ENCODE peak calls at places on chromosomes 7 and 10, in seven cellular contexts. D is NCI-H1092 treated with DMSO at 0.1 percent for 48 hours, V is AG04450, U is OCI-M1, E is AG09309, Q is HEK293T, F is amygdala. L is an unnamed sample.

GRCh38 chr10:78621183-78621789 is 447.5 kb upstream of the ZMIZ1 start:
- DNase-seq in D (peak; percentile 87), V (no peak), U (no peak), E (no peak), Q (no peak), F (no peak), L (no peak)

GRCh38 chr10:132479603-132480221 is 57.9 kb upstream of the INPP5A start:
- DNase-seq in D (no peak), V (no peak), U (no peak), E (no peak), Q (no peak), F (no peak), L (no peak)

GRCh38 chr10:47294057-47294456 is 5.9 kb upstream of the GDF10 start:
- DNase-seq in D (no peak), V (no peak), U (no peak), E (no peak), Q (no peak), F (no peak), L (no peak)

GRCh38 chr10:46245381-46245900 is 41.4 kb upstream of the ANTXRL start:
- DNase-seq in D (no peak), V (no peak), U (no peak), E (no peak), Q (no peak), F (no peak), L (no peak)

GRCh38 chr10:7474388-7474787 is 63.6 kb upstream of the SFMBT2 start:
- DNase-seq in D (no peak), V (no peak), U (no peak), E (no peak), Q (no peak), F (no peak), L (no peak)

GRCh38 chr7:3204526-3204925 is 96.5 kb upstream of the SDK1 start:
- DNase-seq in D (no peak), V (no peak), U (no peak), E (no peak), Q (no peak), F (no peak), L (no peak)

GRCh38 chr10:28367865-28368541 is 65.1 kb upstream of the MPP7 start:
- DNase-seq in D (no peak), V (no peak), U (peak; percentile 64), E (no peak), Q (no peak), F (no peak), L (peak; percentile 13)

GRCh38 chr10:96072673-96073072 is 29.3 kb downstream of the CCNJ start:
- DNase-seq in D (no peak), V (no peak), U (peak; percentile 20), E (no peak), Q (no peak), F (no peak), L (no peak)

GRCh38 chr7:28988818-28989595 is 30.9 kb upstream of the TRIL start:
- DNase-seq in D (no peak), V (peak; percentile 82), U (no peak), E (peak; percentile 90), Q (no peak), F (no peak), L (no peak)

GRCh38 chr7:106070201-106070551 is 41.9 kb downstream of the SYPL1 start:
- DNase-seq in D (peak; percentile 56), V (no peak), U (no peak), E (no peak), Q (no peak), F (no peak), L (no peak)

GRCh38 chr10:124354411-124355382 is 64.0 kb downstream of the OAT start:
- DNase-seq in D (peak; percentile 17), V (peak; percentile 6), U (peak; percentile 95), E (peak; percentile 66), Q (peak; percentile 78), F (no peak), L (peak; percentile 74)

GRCh38 chr10:29692121-29692539 is 57.4 kb upstream of the SVIL start:
- DNase-seq in D (no peak), V (no peak), U (no peak), E (no peak), Q (no peak), F (no peak), L (no peak)

GRCh38 chr10:15035385-15036301 is 8.1 kb upstream of the OLAH start:
- DNase-seq in D (no peak), V (peak; percentile 67), U (peak; percentile 92), E (no peak), Q (peak; percentile 11), F (no peak), L (peak; percentile 61)

GRCh38 chr10:125756196-125756595 is 19.4 kb downstream of the MMP21 start:
- DNase-seq in D (peak; percentile 69), V (no peak), U (no peak), E (no peak), Q (no peak), F (no peak), L (no peak)

GRCh38 chr10:86415099-86415498 is 48.5 kb upstream of the GRID1 start:
- DNase-seq in D (no peak), V (no peak), U (no peak), E (no peak), Q (no peak), F (no peak), L (no peak)

GRCh38 chr7:40922316-40922670 is 780.6 kb downstream of the INHBA start:
- DNase-seq in D (no peak), V (no peak), U (no peak), E (peak; percentile 78), Q (no peak), F (no peak), L (no peak)

GRCh38 chr10:59829601-59830000 is 76.3 kb upstream of the MRLN start:
- DNase-seq in D (no peak), V (no peak), U (no peak), E (no peak), Q (no peak), F (no peak), L (no peak)

GRCh38 chr7:107564553-107565298 is 955 bp downstream of the DUS4L start:
- DNase-seq in D (no peak), V (peak; percentile 59), U (no peak), E (peak; percentile 68), Q (no peak), F (no peak), L (no peak)

GRCh38 chr7:22931011-22931410 is 82.9 kb downstream of the HYCC1 start:
- DNase-seq in D (no peak), V (no peak), U (no peak), E (no peak), Q (no peak), F (no peak), L (no peak)

GRCh38 chr7:85172530-85172941 is 14.3 kb downstream of the SEMA3D start:
- DNase-seq in D (no peak), V (peak; percentile 69), U (no peak), E (no peak), Q (no peak), F (no peak), L (no peak)

GRCh38 chr10:118957966-118958365 is 71.5 kb upstream of the NANOS1 start:
- DNase-seq in D (no peak), V (no peak), U (no peak), E (no peak), Q (no peak), F (no peak), L (no peak)

GRCh38 chr10:3119796-3120459 is 52.6 kb downstream of the PFKP start:
- DNase-seq in D (no peak), V (no peak), U (no peak), E (no peak), Q (peak; percentile 66), F (no peak), L (no peak)

GRCh38 chr7:42805601-42806000 is 106.3 kb downstream of the C7orf25 start:
- DNase-seq in D (no peak), V (no peak), U (no peak), E (no peak), Q (no peak), F (no peak), L (no peak)

GRCh38 chr7:135939268-135939667 is 37.9 kb downstream of the MTPN start:
- DNase-seq in D (no peak), V (no peak), U (peak; percentile 32), E (no peak), Q (no peak), F (no peak), L (no peak)

GRCh38 chr7:2843711-2844152 is 376 bp downstream of the GNA12 start:
- DNase-seq in D (no peak), V (no peak), U (peak; percentile 20), E (no peak), Q (peak; percentile 50), F (no peak), L (no peak)

GRCh38 chr10:61974611-61975010 is 73.1 kb downstream of the ARID5B start:
- DNase-seq in D (no peak), V (peak; percentile 38), U (peak; percentile 73), E (no peak), Q (peak; percentile 44), F (peak; percentile 33), L (peak; percentile 20)

GRCh38 chr10:102090772-102091171 is 25.6 kb downstream of the HPS6 start:
- DNase-seq in D (no peak), V (no peak), U (no peak), E (no peak), Q (no peak), F (no peak), L (no peak)

GRCh38 chr7:2288986-2289611 is 25.1 kb downstream of the SNX8 start:
- DNase-seq in D (no peak), V (no peak), U (no peak), E (no peak), Q (no peak), F (no peak), L (no peak)

GRCh38 chr10:14271621-14272020 is 59.1 kb downstream of the FRMD4A start:
- DNase-seq in D (no peak), V (peak; percentile 7), U (no peak), E (no peak), Q (no peak), F (no peak), L (no peak)

GRCh38 chr7:16028651-16029050 is 342.2 kb upstream of the MEOX2 start:
- DNase-seq in D (no peak), V (no peak), U (no peak), E (no peak), Q (no peak), F (no peak), L (no peak)

GRCh38 chr7:158957507-158957900 is 101.1 kb downstream of the DYNC2I1 start:
- DNase-seq in D (peak; percentile 54), V (no peak), U (no peak), E (no peak), Q (no peak), F (no peak), L (no peak)

GRCh38 chr7:45594780-45595535 is 20.8 kb downstream of the ADCY1 start:
- DNase-seq in D (no peak), V (no peak), U (no peak), E (no peak), Q (no peak), F (no peak), L (no peak)

GRCh38 chr7:55247466-55247865 is 117.7 kb upstream of the LANCL2 start:
- DNase-seq in D (no peak), V (no peak), U (no peak), E (no peak), Q (no peak), F (no peak), L (no peak)

GRCh38 chr10:84335516-84335915 is 7.1 kb downstream of the CCSER2 start:
- DNase-seq in D (no peak), V (no peak), U (no peak), E (no peak), Q (no peak), F (no peak), L (no peak)

GRCh38 chr10:47173929-47174442 is 126.0 kb upstream of the GDF10 start:
- DNase-seq in D (no peak), V (no peak), U (no peak), E (no peak), Q (no peak), F (no peak), L (no peak)

GRCh38 chr10:14500172-14500765 is 169.5 kb upstream of the FRMD4A start:
- DNase-seq in D (no peak), V (no peak), U (no peak), E (no peak), Q (no peak), F (no peak), L (no peak)

L was measured in KBM-7.